ENCODE peak calls at places on chromosomes 3 and 15, in six cellular contexts. P is left cardiac atrium, B is psoas muscle, N is H9, S is NCI-H1092 treated with DMSO at 0.1 percent for 48 hours, I is choroid plexus epithelial cell. D is an unnamed sample.

GRCh38 chr3:99128740-99129505 is 227.4 kb upstream of the DCBLD2 start:
- DNase-seq in P (no peak), N (no peak), I (peak), S (no peak), B (no peak), D (no peak)

GRCh38 chr15:66803182-66803729 is 101.2 kb downstream of the SMAD6 start:
- DNase-seq in B (peak), S (no peak), I (peak), N (peak), P (peak), D (peak)

GRCh38 chr3:185677146-185677829 is 91.2 kb downstream of the SENP2 start:
- DNase-seq in P (no peak), B (no peak), N (no peak), S (peak), I (peak), D (no peak)

GRCh38 chr15:98568382-98569017 is 79.8 kb upstream of the IGF1R start:
- DNase-seq in P (no peak), S (no peak), I (peak), N (no peak), B (no peak), D (no peak)

GRCh38 chr3:16203031-16203430 is 28.6 kb downstream of the GALNT15 start:
- DNase-seq in P (no peak), B (no peak), N (no peak), I (peak), S (no peak), D (no peak)

GRCh38 chr15:100975043-100975442 is 55.9 kb downstream of the LRRK1 start:
- DNase-seq in P (no peak), N (no peak), B (no peak), I (no peak), S (no peak), D (no peak)

GRCh38 chr3:178623666-178624255 is 87.5 kb downstream of the KCNMB2 start:
- DNase-seq in I (no peak), S (no peak), N (no peak), B (no peak), P (no peak), D (no peak)

GRCh38 chr3:36826240-36826639 is 61.9 kb upstream of the DCLK3 start:
- DNase-seq in N (no peak), B (no peak), P (no peak), I (no peak), S (no peak), D (no peak)

GRCh38 chr3:97864-98263 is 98.7 kb upstream of the CHL1 start:
- DNase-seq in I (no peak), S (peak), P (no peak), N (no peak), B (no peak), D (no peak)

GRCh38 chr3:43304126-43304525 is 17.8 kb downstream of the SNRK start:
- DNase-seq in N (no peak), I (no peak), P (no peak), S (no peak), B (no peak), D (no peak)